ENCODE peak calls at places on chromosomes 13 and 19, in seven cellular contexts. R is cardiac muscle cell; J is body of pancreas; O is mucosa of descending colon; Y is HCT116; Q is CD8-positive, alpha-beta memory T cell; U is WERI-Rb-1. D is an unnamed sample.

GRCh38 chr19:17073869-17074627 is 1.2 kb downstream of the HAUS8 start:
- DNase-seq in U (no peak), Y (no peak), J (no peak), R (no peak), O (no peak), Q (peak; percentile 16), D (no peak)

GRCh38 chr13:30164141-30164540 is 143.2 kb downstream of the KATNAL1 start:
- DNase-seq in J (no peak), U (peak; percentile 63), R (no peak), O (no peak), Q (no peak), Y (no peak), D (no peak)

GRCh38 chr19:13053761-13054604 is 48.7 kb downstream of the LYL1 start:
- DNase-seq in R (peak; percentile 99), O (peak; percentile 77), Y (peak; percentile 80), J (peak; percentile 91), U (no peak), Q (no peak), D (peak; percentile 92)

GRCh38 chr13:44148159-44148929 is 225.3 kb upstream of the SERP2 start:
- DNase-seq in J (no peak), Q (no peak), Y (no peak), U (no peak), R (no peak), O (no peak), D (no peak)

GRCh38 chr19:6362351-6362801 is 1.0 kb downstream of the CLPP start:
- DNase-seq in Q (peak; percentile 66), J (no peak), R (no peak), O (no peak), U (no peak), Y (no peak), D (no peak)

GRCh38 chr19:46772170-46773017 is 16.0 kb downstream of the SLC1A5 start:
- DNase-seq in R (no peak), O (no peak), J (no peak), U (no peak), Y (no peak), Q (no peak), D (no peak)

GRCh38 chr19:15107056-15108010 is at the start of gene SYDE1:
- DNase-seq in Y (no peak), R (peak; percentile 80), U (no peak), O (no peak), Q (no peak), J (peak; percentile 32), D (peak; percentile 59)

GRCh38 chr19:39409886-39410619 is 2.4 kb upstream of the PLEKHG2 start:
- DNase-seq in Y (peak; percentile 54), R (peak; percentile 93), Q (peak; percentile 82), U (no peak), J (peak; percentile 66), O (peak; percentile 83), D (peak; percentile 88)

GRCh38 chr19:17282488-17283256 is 971 bp downstream of the ANKLE1 start:
- DNase-seq in U (peak; percentile 92), J (peak; percentile 93), O (peak; percentile 90), Q (peak; percentile 65), Y (peak; percentile 57), R (peak; percentile 83), D (peak; percentile 73)

GRCh38 chr13:114320065-114320464 is 5.8 kb downstream of the CHAMP1 start:
- DNase-seq in Q (no peak), Y (no peak), U (no peak), O (no peak), R (no peak), J (no peak), D (no peak)

GRCh38 chr19:18009412-18010066 is 1.6 kb downstream of the ARRDC2 start:
- DNase-seq in R (no peak), J (no peak), Q (no peak), Y (no peak), U (no peak), O (no peak), D (no peak)

GRCh38 chr19:55460670-55461258 is 678 bp downstream of the ISOC2 start:
- DNase-seq in U (peak; percentile 87), O (peak; percentile 88), Y (no peak), R (peak; percentile 96), J (peak; percentile 87), Q (no peak), D (peak; percentile 90)

GRCh38 chr13:85896516-85897450 is 97.6 kb upstream of the SLITRK6 start:
- DNase-seq in O (no peak), Q (no peak), Y (no peak), R (no peak), U (no peak), J (no peak), D (no peak)

GRCh38 chr19:2050349-2050990 is 574 bp downstream of the MKNK2 start:
- DNase-seq in U (no peak), Y (no peak), J (no peak), O (no peak), Q (no peak), R (no peak), D (no peak)

GRCh38 chr13:54484166-54484565 is 1455.6 kb downstream of the OLFM4 start:
- DNase-seq in U (no peak), Y (no peak), Q (no peak), O (no peak), R (no peak), J (no peak), D (no peak)
- H3K9me3 ChIP-seq in U (no peaks in the 10 kb centered on the region), Y (peaks cover 28% of the 10 kb centered on the region), Q (no peaks in the 10 kb centered on the region), O (peaks cover 21% of the 10 kb centered on the region), R (no peaks in the 10 kb centered on the region), J (no peaks in the 10 kb centered on the region), D (no peaks in the 10 kb centered on the region)

GRCh38 chr19:8248348-8249328 is 39.5 kb downstream of the CERS4 start:
- DNase-seq in U (no peak), O (no peak), R (no peak), Y (no peak), J (no peak), Q (no peak), D (no peak)
- H3K9me3 ChIP-seq in U (no peaks in the 10 kb centered on the region), O (no peaks in the 10 kb centered on the region), R (no peaks in the 10 kb centered on the region), Y (no peaks in the 10 kb centered on the region), J (no peaks in the 10 kb centered on the region), Q (no peaks in the 10 kb centered on the region), D (no peaks in the 10 kb centered on the region)

GRCh38 chr19:21934131-21934530 is 76.6 kb downstream of the ZNF208 start:
- DNase-seq in Q (no peak), Y (no peak), O (no peak), J (no peak), U (no peak), R (no peak), D (no peak)

DNA sequence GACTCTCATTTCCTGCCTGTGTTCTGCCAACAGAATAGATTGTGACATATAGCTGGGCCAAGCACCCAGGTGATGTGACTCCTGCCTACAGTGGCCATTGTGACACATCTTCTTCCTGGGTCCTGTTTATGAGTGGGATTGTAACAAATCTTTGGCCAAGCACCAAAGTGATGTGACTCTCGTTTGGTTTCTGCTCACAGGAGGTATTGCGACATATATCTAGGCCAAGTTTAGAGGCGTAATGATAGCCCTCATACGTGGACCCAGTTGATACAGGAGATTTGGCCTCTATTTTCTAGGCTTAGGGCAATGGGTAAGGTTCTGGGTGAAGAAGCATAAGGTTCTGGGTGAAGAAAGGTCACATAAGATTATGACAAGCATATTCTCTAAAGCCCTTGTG is 76.2 kb downstream of the ZNF208 start:
- DNase-seq in Y (no peak), R (no peak), J (no peak), Q (no peak), U (no peak), O (no peak), D (no peak)
- H3K9me3 ChIP-seq in Y (peaks cover 25% of the 10 kb centered on the region), R (no peaks in the 10 kb centered on the region), J (peaks cover 19% of the 10 kb centered on the region), Q (no peaks in the 10 kb centered on the region), U (no peaks in the 10 kb centered on the region), O (peaks cover 62% of the 10 kb centered on the region), D (peaks cover 9% of the 10 kb centered on the region)

GRCh38 chr19:34577056-34577455 is 95.5 kb downstream of the WTIP start:
- DNase-seq in Q (no peak), R (no peak), O (no peak), Y (no peak), U (no peak), J (no peak), D (no peak)
- H3K9me3 ChIP-seq in Q (no peaks in the 10 kb centered on the region), R (no peaks in the 10 kb centered on the region), O (no peaks in the 10 kb centered on the region), Y (no peaks in the 10 kb centered on the region), U (no peaks in the 10 kb centered on the region), J (no peaks in the 10 kb centered on the region), D (no peaks in the 10 kb centered on the region)

GRCh38 chr19:24142771-24143170 is 55.8 kb downstream of the ZNF254 start:
- DNase-seq in O (no peak), J (no peak), U (no peak), R (no peak), Y (no peak), Q (no peak), D (no peak)
- H3K9me3 ChIP-seq in O (peaks cover 88% of the 10 kb centered on the region), J (peaks cover 36% of the 10 kb centered on the region), U (no peaks in the 10 kb centered on the region), R (no peaks in the 10 kb centered on the region), Y (peaks cover 12% of the 10 kb centered on the region), Q (peaks cover 14% of the 10 kb centered on the region), D (no peaks in the 10 kb centered on the region)